ENCODE peak calls at places on chromosome 21, in four cellular contexts. M is breast epithelium, W is body of pancreas, D is A549. S is an unnamed sample.

GRCh38 chr21:14900611-14901010 is 164.2 kb downstream of the NRIP1 start:
- DNase-seq in W (no peak), D (no peak), M (no peak), S (no peak)

GRCh38 chr21:34187935-34188334 is 114.6 kb downstream of the MRPS6 start:
- DNase-seq in M (no peak), W (no peak), D (no peak), S (no peak)

GRCh38 chr21:32807717-32808380 is 36.3 kb upstream of the PAXBP1 start:
- DNase-seq in W (no peak), D (no peak), M (no peak), S (no peak)

GRCh38 chr21:18840239-18840638 is 436.7 kb upstream of the TMPRSS15 start:
- DNase-seq in W (no peak), M (no peak), D (no peak), S (no peak)

GRCh38 chr21:29145354-29145782 is 14.9 kb downstream of the MAP3K7CL start:
- DNase-seq in D (peak; percentile 3), M (no peak), W (no peak), S (no peak)

GRCh38 chr21:35015435-35016024 is 33.6 kb downstream of the RUNX1 start:
- DNase-seq in W (no peak), D (no peak), M (no peak), S (no peak)

GRCh38 chr21:35020446-35020845 is 28.7 kb downstream of the RUNX1 start:
- DNase-seq in D (no peak), M (no peak), W (no peak), S (no peak)

GRCh38 chr21:29246614-29247013 is 52.1 kb upstream of the BACH1 start:
- DNase-seq in M (no peak), D (no peak), W (no peak), S (no peak)

GRCh38 chr21:36059823-36060158 is 535 bp downstream of the SETD4 start:
- DNase-seq in M (no peak), W (peak; percentile 52), D (peak; percentile 28), S (peak; percentile 52)

GRCh38 chr21:25934771-25935224 is 200.0 kb downstream of the GABPA start:
- DNase-seq in D (peak; percentile 15), W (peak; percentile 72), M (peak; percentile 58), S (peak; percentile 78)

GRCh38 chr21:41709965-41710822 is 56.7 kb downstream of the RIPK4 start:
- DNase-seq in M (no peak), D (no peak), W (no peak), S (no peak)

GRCh38 chr21:45980697-45981096 is 873 bp upstream of the COL6A1 start:
- DNase-seq in W (no peak), M (no peak), D (no peak), S (no peak)

GRCh38 chr21:45981641-45982255 is at the start of gene COL6A1:
- DNase-seq in W (peak; percentile 71), M (peak; percentile 57), D (no peak), S (peak; percentile 73)

GRCh38 chr21:45980271-45980670 is 1.3 kb upstream of the COL6A1 start:
- DNase-seq in W (peak; percentile 8), M (no peak), D (no peak), S (no peak)

GRCh38 chr21:45982256-45982757 is 737 bp downstream of the COL6A1 start:
- DNase-seq in W (no peak), M (peak; percentile 47), D (no peak), S (no peak)

GRCh38 chr21:45981154-45981606 is 390 bp upstream of the COL6A1 start:
- DNase-seq in M (peak; percentile 68), W (peak; percentile 68), D (peak; percentile 63), S (peak; percentile 77)
- TF ChIP-seq POLR2A in M (no peak), W (no peak), D (peak; percentile 28), S (no peak)

GRCh38 chr21:43662286-43662685 is 2.9 kb downstream of the RRP1B start:
- DNase-seq in D (no peak), W (no peak), M (no peak), S (no peak)

GRCh38 chr21:43659136-43660000 is at the start of the genes HSF2BP and RRP1B:
- DNase-seq in D (peak; percentile 63), W (peak; percentile 85), M (peak; percentile 69), S (peak; percentile 89)

GRCh38 chr21:43657355-43658093 is 1.8 kb downstream of the HSF2BP start:
- DNase-seq in W (peak; percentile 26), M (no peak), D (no peak), S (peak; percentile 33)

GRCh38 chr21:43658094-43658725 is 1.1 kb downstream of the HSF2BP start:
- DNase-seq in D (no peak), W (peak; percentile 18), M (no peak), S (no peak)

GRCh38 chr21:43658769-43659135 is 536 bp downstream of the HSF2BP start:
- DNase-seq in M (no peak), D (no peak), W (peak; percentile 39), S (no peak)
- H3K27ac ChIP-seq in M (peak overlapping the region; percentile 86), D (peak overlapping the region; percentile 93), W (peak overlapping the region; percentile 88), S (peak overlapping the region; percentile 84)

GRCh38 chr21:21845901-21846396 is 847.7 kb downstream of the NCAM2 start:
- DNase-seq in W (no peak), D (no peak), M (no peak), S (no peak)

GRCh38 chr21:21851657-21852056 is 853.4 kb downstream of the NCAM2 start:
- DNase-seq in W (no peak), M (no peak), D (no peak), S (no peak)

GRCh38 chr21:21851205-21851604 is 853.0 kb downstream of the NCAM2 start:
- DNase-seq in W (no peak), M (no peak), D (no peak), S (no peak)
- H3K9me3 ChIP-seq in W (no peaks in the 10 kb centered on the region), M (no peaks in the 10 kb centered on the region), D (no peaks in the 10 kb centered on the region), S (no peaks in the 10 kb centered on the region)

GRCh38 chr21:43916691-43917514 is 51.9 kb downstream of the AGPAT3 start:
- DNase-seq in M (no peak), D (no peak), W (no peak), S (no peak)
- TF ChIP-seq POLR2A in M (no peak), D (no peak), W (no peak), S (no peak)

GRCh38 chr21:45845063-45845789 is 136.3 kb upstream of the COL6A1 start:
- DNase-seq in M (no peak), D (no peak), W (no peak), S (no peak)

GRCh38 chr21:45846373-45847160 is 135.0 kb upstream of the COL6A1 start:
- DNase-seq in W (no peak), D (no peak), M (peak; percentile 50), S (no peak)

GRCh38 chr21:45843426-45843825 is 138.1 kb upstream of the COL6A1 start:
- DNase-seq in W (no peak), D (no peak), M (no peak), S (no peak)

GRCh38 chr21:45845790-45846130 is 135.8 kb upstream of the COL6A1 start:
- DNase-seq in D (no peak), M (no peak), W (no peak), S (no peak)

GRCh38 chr21:45844181-45844580 is 137.4 kb upstream of the COL6A1 start:
- DNase-seq in M (peak; percentile 22), D (no peak), W (no peak), S (no peak)
- H3K27ac ChIP-seq in M (no peak overlapping the region), D (no peak overlapping the region), W (no peak overlapping the region), S (no peak overlapping the region)

DNA sequence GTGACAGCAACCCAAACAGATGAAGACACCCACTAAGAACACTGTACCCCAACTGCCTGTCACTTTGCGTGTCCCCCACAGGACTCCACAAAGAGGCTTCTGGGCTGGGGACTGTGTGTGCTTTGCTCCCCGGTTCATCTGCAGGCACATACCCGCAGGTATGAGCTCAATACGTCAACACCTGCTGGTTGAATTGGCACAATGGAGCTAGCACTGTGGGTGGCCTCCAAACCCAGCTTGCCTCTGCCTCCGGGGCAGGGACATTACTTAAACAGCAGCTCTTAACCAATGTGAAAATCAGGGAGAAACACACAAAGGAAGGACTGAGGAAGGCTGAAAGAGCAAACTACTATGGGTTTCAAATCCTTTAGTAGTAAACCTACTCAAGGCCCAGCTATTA is 140.2 kb upstream of the TIAM1 start:
- DNase-seq in W (no peak), D (no peak), M (no peak), S (no peak)
- H3K9me3 ChIP-seq in W (no peaks in the 10 kb centered on the region), D (no peaks in the 10 kb centered on the region), M (peaks cover 40% of the 10 kb centered on the region), S (no peaks in the 10 kb centered on the region)

GRCh38 chr21:37264808-37265207 is 2.3 kb downstream of the VPS26C start:
- DNase-seq in D (no peak), W (no peak), M (no peak), S (no peak)

GRCh38 chr21:37268186-37268503 is 1.0 kb upstream of the VPS26C start:
- DNase-seq in M (no peak), W (no peak), D (no peak), S (no peak)

GRCh38 chr21:37269481-37269880 is 2.3 kb upstream of the VPS26C start:
- DNase-seq in D (no peak), M (no peak), W (no peak), S (no peak)

GRCh38 chr21:37266515-37267221 is 466 bp downstream of the VPS26C start:
- DNase-seq in M (peak; percentile 58), W (no peak), D (no peak), S (no peak)

DNA sequence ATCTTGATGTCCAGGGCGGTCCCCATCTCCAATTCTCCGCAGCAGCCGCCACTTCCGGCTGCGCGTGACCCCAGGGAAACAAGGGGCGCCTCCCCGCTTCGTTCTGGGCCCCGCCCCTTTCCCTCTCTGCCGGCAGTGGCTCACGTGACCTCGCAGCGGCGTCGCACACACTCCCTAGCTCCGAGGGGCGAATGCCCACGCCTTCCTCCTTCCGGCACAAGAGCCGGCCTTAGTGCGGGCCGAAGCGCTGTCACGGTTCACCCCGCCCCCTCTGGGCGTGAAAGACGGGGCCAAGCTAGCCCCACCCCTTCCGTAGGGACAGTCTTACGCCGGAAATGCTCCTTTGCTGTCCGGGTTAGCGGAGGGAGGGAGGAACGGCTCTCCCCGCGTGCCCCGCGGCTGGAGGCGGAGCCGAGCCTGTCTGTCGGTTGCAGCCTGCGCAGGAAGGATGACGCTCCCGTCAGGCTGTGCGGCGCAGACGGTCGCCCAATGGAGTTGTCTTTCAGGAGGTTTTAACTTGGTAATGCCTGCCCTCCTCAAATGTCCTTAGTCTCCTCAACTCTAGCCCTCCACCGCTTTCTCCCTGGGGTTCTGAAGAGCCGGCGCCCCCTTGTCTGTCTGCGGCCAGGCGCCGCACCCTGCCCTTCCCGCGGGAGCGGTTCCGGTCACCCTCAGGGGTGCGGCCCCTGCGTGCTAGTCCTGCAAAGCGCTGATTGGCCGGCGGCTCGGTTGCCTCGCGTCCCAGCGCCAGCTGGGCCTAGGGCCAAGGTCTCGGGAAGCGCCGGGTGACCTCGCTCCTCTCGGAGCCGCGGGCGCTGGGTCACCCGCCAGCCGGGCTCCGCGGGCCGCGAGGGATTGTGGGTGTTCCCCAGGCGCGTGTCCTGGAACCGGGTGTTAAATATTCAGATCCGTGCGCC is at the start of gene VPS26C:
- DNase-seq in D (peak; percentile 58), M (peak; percentile 97), W (peak; percentile 98), S (peak; percentile 100)
- TF ChIP-seq POLR2A in D (peak; percentile 45), M (peak; percentile 42), W (peak; percentile 87), S (peak; percentile 95)

GRCh38 chr21:24824209-24824608 is 783.1 kb downstream of the MRPL39 start:
- DNase-seq in D (no peak), W (no peak), M (no peak), S (no peak)
- H3K27ac ChIP-seq in D (no peak overlapping the region), W (no peak overlapping the region), M (no peak overlapping the region), S (no peak overlapping the region)

GRCh38 chr21:27743971-27744564 is 777.2 kb upstream of the ADAMTS5 start:
- DNase-seq in W (no peak), D (no peak), M (no peak), S (no peak)
- H3K9me3 ChIP-seq in W (no peaks in the 10 kb centered on the region), D (no peaks in the 10 kb centered on the region), M (no peaks in the 10 kb centered on the region), S (no peaks in the 10 kb centered on the region)